ENCODE peak calls at places on chromosomes 4 and X, in four cellular contexts. S, C, G and A are unnamed samples.

GRCh38 chrX:53246231-53246630 is 21.2 kb upstream of the KDM5C start:
- DNase-seq in S (no peak), C (no peak), G (no peak), A (no peak)

GRCh38 chrX:153474718-153475117 is 4.3 kb upstream of the HAUS7 start:
- DNase-seq in S (no peak), C (peak; percentile 25), G (peak; percentile 48), A (no peak)

GRCh38 chrX:101740642-101741041 is 81.0 kb upstream of the ARMCX2 start:
- DNase-seq in S (no peak), C (no peak), G (no peak), A (no peak)

GRCh38 chr4:144562019-144562740 is 83.8 kb upstream of the HHIP start:
- DNase-seq in S (peak; percentile 58), C (no peak), G (peak; percentile 34), A (peak; percentile 67)

GRCh38 chrX:69556094-69557011 is 52.2 kb downstream of the NALF2 start:
- DNase-seq in S (no peak), C (no peak), G (peak; percentile 56), A (peak; percentile 81)

GRCh38 chr4:81095411-81095810 is 64.9 kb downstream of the BMP3 start:
- DNase-seq in S (no peak), C (no peak), G (no peak), A (no peak)

GRCh38 chr4:71294301-71294700 is 44.5 kb upstream of the SLC4A4 start:
- DNase-seq in S (no peak), C (no peak), G (no peak), A (peak; percentile 33)

GRCh38 chr4:128653514-128654420 is 155.7 kb upstream of the JADE1 start:
- DNase-seq in S (no peak), C (no peak), G (peak; percentile 35), A (no peak)

GRCh38 chr4:1058198-1058996 is 47.0 kb downstream of the FGFRL1 start:
- DNase-seq in S (no peak), C (no peak), G (no peak), A (no peak)

GRCh38 chrX:27186671-27187070 is 276.5 kb downstream of the PPP4R3C start:
- DNase-seq in S (peak; percentile 18), C (peak; percentile 6), G (no peak), A (peak; percentile 11)